ENCODE peak calls at places on chromosome 10, in four cellular contexts. K, Q, N and W are unnamed samples.

GRCh38 chr10:43236176-43236850 is 30.6 kb downstream of the RASGEF1A start:
- DNase-seq in K (no peak), Q (no peak), N (no peak), W (no peak)

GRCh38 chr10:82922755-82923154 is 1047.8 kb downstream of the NRG3 start:
- DNase-seq in K (no peak), Q (no peak), N (no peak), W (no peak)

GRCh38 chr10:98673156-98673765 is 226.5 kb upstream of the HPS1 start:
- DNase-seq in K (no peak), Q (no peak), N (no peak), W (no peak)

GRCh38 chr10:111475720-111476119 is 398.9 kb downstream of the ADRA2A start:
- DNase-seq in K (peak), Q (no peak), N (no peak), W (no peak)

GRCh38 chr10:120278069-120278468 is 179.0 kb upstream of the PLPP4 start:
- DNase-seq in K (no peak), Q (no peak), N (peak), W (no peak)

GRCh38 chr10:24669285-24669861 is 54.3 kb downstream of the ARHGAP21 start:
- DNase-seq in K (no peak), Q (no peak), N (no peak), W (no peak)

GRCh38 chr10:130141878-130142277 is 5.7 kb downstream of the GLRX3 start:
- DNase-seq in K (no peak), Q (no peak), N (no peak), W (no peak)

GRCh38 chr10:99711129-99711719 is 20.7 kb downstream of the COX15 start:
- DNase-seq in K (peak), Q (no peak), N (no peak), W (no peak)

GRCh38 chr10:114684822-114685209 is 26.7 kb upstream of the ABLIM1 start:
- DNase-seq in K (peak), Q (no peak), N (no peak), W (no peak)

GRCh38 chr10:15879058-15879457 is 18.8 kb upstream of the MINDY3 start:
- DNase-seq in K (peak), Q (no peak), N (no peak), W (no peak)

GRCh38 chr10:80051993-80052392 is 26.5 kb upstream of the TMEM254 start:
- DNase-seq in K (no peak), Q (no peak), N (no peak), W (no peak)

GRCh38 chr10:7817984-7818294 is 366 bp upstream of the TAF3 start:
- DNase-seq in K (no peak), Q (no peak), N (no peak), W (no peak)

GRCh38 chr10:58919927-58920654 is 256.4 kb upstream of the PHYHIPL start:
- DNase-seq in K (peak), Q (no peak), N (no peak), W (no peak)

GRCh38 chr10:3293536-3294431 is 121.2 kb upstream of the PITRM1 start:
- DNase-seq in K (no peak), Q (no peak), N (no peak), W (no peak)

GRCh38 chr10:9786576-9786975 is 1231.1 kb upstream of the CELF2 start:
- DNase-seq in K (no peak), Q (no peak), N (no peak), W (no peak)

GRCh38 chr10:24722676-24723385 is 856 bp downstream of the ARHGAP21 start:
- DNase-seq in K (peak), Q (peak), N (no peak), W (peak)

GRCh38 chr10:124898493-124898892 is 43.4 kb upstream of the ZRANB1 start:
- DNase-seq in K (peak), Q (no peak), N (no peak), W (no peak)

GRCh38 chr10:44575601-44576380 is 190.9 kb upstream of the CXCL12 start:
- DNase-seq in K (no peak), Q (no peak), N (no peak), W (no peak)

GRCh38 chr10:86871563-86872183 is 85.7 kb downstream of the MMRN2 start:
- DNase-seq in K (peak), Q (no peak), N (no peak), W (no peak)

GRCh38 chr10:89295597-89295996 is 6.2 kb upstream of the IFIT2 start:
- DNase-seq in K (no peak), Q (no peak), N (no peak), W (no peak)

GRCh38 chr10:32929634-32930033 is 28.4 kb downstream of the ITGB1 start:
- DNase-seq in K (no peak), Q (no peak), N (no peak), W (no peak)

GRCh38 chr10:113020838-113021237 is 70.8 kb downstream of the TCF7L2 start:
- DNase-seq in K (peak), Q (no peak), N (no peak), W (no peak)

GRCh38 chr10:103640436-103641181 is 147.1 kb downstream of the NEURL1 start:
- DNase-seq in K (no peak), Q (no peak), N (no peak), W (no peak)
- TF ChIP-seq TAF1 in K (no peak), Q (no peak), N (no peak), W (no peak)

GRCh38 chr10:96089670-96090462 is 40.2 kb upstream of the ZNF518A start:
- DNase-seq in K (peak), Q (peak), N (no peak), W (peak)
- TF ChIP-seq POLR2A in K (peak), Q (peak), N (no peak), W (peak)

GRCh38 chr10:78333362-78334143 is 299.9 kb downstream of the RPS24 start:
- DNase-seq in K (no peak), Q (no peak), N (no peak), W (no peak)

GRCh38 chr10:78330884-78331283 is 297.2 kb downstream of the RPS24 start:
- DNase-seq in K (no peak), Q (no peak), N (no peak), W (no peak)

GRCh38 chr10:78332699-78333098 is 299.0 kb downstream of the RPS24 start:
- DNase-seq in K (no peak), Q (no peak), N (no peak), W (no peak)

GRCh38 chr10:78332013-78332412 is 298.4 kb downstream of the RPS24 start:
- DNase-seq in K (no peak), Q (no peak), N (no peak), W (no peak)

GRCh38 chr10:78331391-78331922 is 297.8 kb downstream of the RPS24 start:
- DNase-seq in K (no peak), Q (no peak), N (no peak), W (no peak)
- TF ChIP-seq POLR2AphosphoS5 in K (no peak), Q (no peak), N (no peak), W (no peak)

GRCh38 chr10:46239999-46240683 is 46.7 kb upstream of the ANTXRL start:
- DNase-seq in K (no peak), Q (no peak), N (no peak), W (no peak)

GRCh38 chr10:46236941-46237681 is 49.7 kb upstream of the ANTXRL start:
- DNase-seq in K (no peak), Q (no peak), N (no peak), W (no peak)

GRCh38 chr10:46239247-46239646 is 47.5 kb upstream of the ANTXRL start:
- DNase-seq in K (no peak), Q (no peak), N (no peak), W (no peak)

GRCh38 chr10:46237815-46238510 is 48.8 kb upstream of the ANTXRL start:
- DNase-seq in K (no peak), Q (no peak), N (no peak), W (no peak)

GRCh38 chr10:46240684-46241565 is 45.9 kb upstream of the ANTXRL start:
- DNase-seq in K (no peak), Q (no peak), N (no peak), W (no peak)
- TF ChIP-seq TAF1 in K (no peak), Q (no peak), N (no peak), W (no peak)

GRCh38 chr10:102422586-102423129 is 2.0 kb downstream of the FBXL15 start:
- DNase-seq in K (peak), Q (peak), N (peak), W (peak)
- TF ChIP-seq POLR2A in K (no peak), Q (no peak), N (no peak), W (no peak)

GRCh38 chr10:106894675-106895074 is 269.8 kb downstream of the SORCS1 start:
- DNase-seq in K (no peak), Q (no peak), N (no peak), W (no peak)
- TF ChIP-seq POLR2AphosphoS5 in K (no peak), Q (no peak), N (no peak), W (no peak)

DNA sequence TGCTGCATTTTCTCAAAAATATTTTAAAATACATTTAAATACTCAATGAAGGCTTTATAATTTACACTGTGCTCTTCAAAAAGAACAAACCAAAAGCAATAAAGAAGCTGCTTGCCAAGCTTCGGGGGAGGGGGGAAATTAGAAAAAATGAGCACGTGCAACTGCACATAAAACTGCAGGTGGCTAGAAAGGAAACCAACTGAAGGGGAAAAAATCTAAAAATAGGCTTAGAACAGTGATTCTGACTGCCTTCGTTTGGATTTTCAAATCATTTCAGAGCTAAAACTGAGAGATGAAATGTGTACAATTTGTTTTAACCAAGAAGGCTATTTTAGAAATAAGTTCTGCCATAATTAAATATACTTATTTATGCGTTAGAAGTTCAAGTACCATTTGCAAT is 61.4 kb downstream of the ABI1 start:
- DNase-seq in K (no peak), Q (no peak), N (no peak), W (no peak)
- TF ChIP-seq TAF1 in K (no peak), Q (no peak), N (no peak), W (no peak)